ENCODE peak calls at places on chromosomes 11 and 22, in ten cellular contexts. E, M, U, A, Y, O, L, W, N and J are unnamed samples.

GRCh38 chr22:43658823-43659222 is 153.3 kb downstream of the EFCAB6 start:
- DNase-seq in O (no peak), Y (no peak), W (no peak), A (no peak), U (no peak), L (no peak), M (no peak), N (no peak), E (peak; percentile 3), J (no peak)

GRCh38 chr11:8858808-8859207 is 52.2 kb upstream of the AKIP1 start:
- DNase-seq in E (no peak), A (no peak), N (no peak), L (no peak), U (no peak), W (no peak), M (no peak), Y (no peak), O (no peak), J (no peak)

GRCh38 chr11:113562576-113562975 is 87.4 kb upstream of the DRD2 start:
- DNase-seq in Y (no peak), W (no peak), L (no peak), M (no peak), U (no peak), E (no peak), A (no peak), O (no peak), N (no peak), J (no peak)

GRCh38 chr11:31641477-31642062 is 132.0 kb downstream of the ELP4 start:
- DNase-seq in E (no peak), W (no peak), N (no peak), A (no peak), Y (no peak), M (no peak), O (peak; percentile 29), U (peak; percentile 2), L (peak; percentile 42), J (no peak)

GRCh38 chr11:78045851-78046485 is 17.7 kb upstream of the THRSP start:
- DNase-seq in N (peak; percentile 55), A (peak; percentile 81), Y (peak; percentile 89), M (no peak), E (no peak), W (peak; percentile 78), L (peak; percentile 48), U (peak; percentile 86), O (peak; percentile 53), J (peak; percentile 73)

GRCh38 chr11:78244546-78245315 is 56.0 kb downstream of the USP35 start:
- DNase-seq in W (no peak), Y (no peak), L (no peak), N (no peak), E (no peak), M (no peak), A (no peak), U (no peak), O (no peak), J (no peak)

GRCh38 chr11:77287615-77288273 is 13.7 kb downstream of the GDPD4 start:
- DNase-seq in A (no peak), M (peak; percentile 88), N (no peak), W (no peak), O (no peak), Y (no peak), U (no peak), E (peak; percentile 63), L (peak; percentile 97), J (no peak)

GRCh38 chr11:88284306-88285057 is 53.1 kb downstream of the CTSC start:
- DNase-seq in U (no peak), E (no peak), O (no peak), N (no peak), W (no peak), Y (no peak), A (no peak), L (no peak), M (no peak), J (no peak)

GRCh38 chr22:30325724-30326703 is 727 bp downstream of the TBC1D10A start:
- DNase-seq in E (no peak), A (no peak), O (no peak), U (peak; percentile 50), Y (peak; percentile 39), N (no peak), L (no peak), M (no peak), W (no peak), J (no peak)

GRCh38 chr22:16387088-16387487 is 205.5 kb downstream of the CCT8L2 start:
- DNase-seq in M (no peak), O (no peak), A (no peak), E (no peak), Y (no peak), U (no peak), W (no peak), L (no peak), N (no peak), J (no peak)

GRCh38 chr11:36605221-36606216 is 7.5 kb upstream of the RAG2 start:
- DNase-seq in E (no peak), M (no peak), Y (no peak), U (peak; percentile 10), W (no peak), N (no peak), O (no peak), L (no peak), A (no peak), J (no peak)

GRCh38 chr22:36334838-36335603 is 52.7 kb downstream of the MYH9 start:
- DNase-seq in U (no peak), W (no peak), E (no peak), N (peak; percentile 61), L (peak; percentile 73), O (no peak), Y (no peak), M (no peak), A (no peak), J (peak; percentile 75)

GRCh38 chr11:116578971-116579687 is 193.7 kb downstream of the BUD13 start:
- DNase-seq in O (no peak), U (no peak), N (no peak), M (no peak), E (no peak), A (no peak), L (no peak), W (no peak), Y (no peak), J (no peak)

GRCh38 chr22:27885977-27886842 is 32.8 kb downstream of the PITPNB start:
- DNase-seq in E (peak; percentile 79), M (peak; percentile 53), U (peak; percentile 46), Y (peak; percentile 21), L (peak; percentile 93), O (peak; percentile 1), N (peak; percentile 21), W (peak; percentile 43), A (peak; percentile 37), J (peak; percentile 69)

GRCh38 chr11:406796-407650 is 7.8 kb downstream of the SIGIRR start:
- DNase-seq in U (peak; percentile 98), O (peak; percentile 30), M (peak; percentile 44), Y (peak; percentile 90), L (peak; percentile 66), A (peak; percentile 92), W (peak; percentile 85), E (no peak), N (peak; percentile 32), J (peak; percentile 24)

GRCh38 chr22:50525991-50526848 is 822 bp upstream of the SCO2 start:
- DNase-seq in A (peak; percentile 84), Y (peak; percentile 94), W (peak; percentile 90), N (peak; percentile 59), U (peak; percentile 92), E (no peak), O (peak; percentile 51), M (no peak), L (peak; percentile 58), J (peak; percentile 20)

GRCh38 chr11:18394928-18395734 is 768 bp downstream of the LDHA start:
- DNase-seq in W (peak; percentile 31), L (no peak), N (peak; percentile 20), M (no peak), A (peak; percentile 39), O (no peak), Y (peak; percentile 27), E (no peak), U (no peak), J (no peak)